ENCODE peak calls at places on chromosomes 16 and 17, in five cellular contexts. K is heart left ventricle, M is brain microvascular endothelial cell, I is A549, F is OCI-LY7. S is an unnamed sample.

GRCh38 chr17:38663125-38663751 is 11.5 kb downstream of the EPOP start:
- DNase-seq in M (peak), K (peak), F (peak), I (peak), S (peak)

GRCh38 chr17:42112552-42113176 is at the start of gene DHX58:
- DNase-seq in I (peak), K (peak), F (peak), M (peak), S (no peak)

GRCh38 chr16:47732806-47733150 is 271.6 kb downstream of the PHKB start:
- DNase-seq in M (peak), I (peak), F (no peak), K (no peak), S (no peak)

GRCh38 chr17:17780941-17781590 is 55.7 kb downstream of the SREBF1 start:
- DNase-seq in I (peak), K (no peak), M (peak), F (no peak), S (peak)

GRCh38 chr17:60328679-60329078 is 63.3 kb downstream of the USP32 start:
- DNase-seq in K (no peak), F (no peak), M (no peak), I (no peak), S (no peak)

GRCh38 chr16:24689128-24689527 is 40.3 kb upstream of the TNRC6A start:
- DNase-seq in M (no peak), K (no peak), I (peak), F (peak), S (peak)

GRCh38 chr16:55470533-55471371 is 8.2 kb upstream of the MMP2 start:
- DNase-seq in I (no peak), K (no peak), F (no peak), M (no peak), S (peak)

GRCh38 chr17:40480501-40481003 is 20.9 kb downstream of the TNS4 start:
- DNase-seq in I (peak), F (peak), K (no peak), M (no peak), S (no peak)

GRCh38 chr16:19708498-19709205 is 9.4 kb downstream of the KNOP1 start:
- DNase-seq in M (no peak), I (no peak), F (no peak), K (peak), S (no peak)

GRCh38 chr17:17236295-17237025 is 508 bp downstream of the FLCN start:
- DNase-seq in K (no peak), M (peak), F (no peak), I (peak), S (peak)

GRCh38 chr16:81632392-81633146 is 146.5 kb upstream of the PLCG2 start:
- DNase-seq in F (no peak), I (peak), K (no peak), M (peak), S (no peak)

GRCh38 chr17:4533522-4534502 is 21.4 kb downstream of the MYBBP1A start:
- DNase-seq in I (peak), K (no peak), F (no peak), M (no peak), S (peak)

GRCh38 chr16:682493-683395 is 1.4 kb downstream of the JMJD8 start:
- DNase-seq in M (no peak), I (no peak), F (no peak), K (no peak), S (no peak)
- H3K4me3 ChIP-seq in M (peak), I (peak), F (peak), K (peak), S (no peak)

DNA sequence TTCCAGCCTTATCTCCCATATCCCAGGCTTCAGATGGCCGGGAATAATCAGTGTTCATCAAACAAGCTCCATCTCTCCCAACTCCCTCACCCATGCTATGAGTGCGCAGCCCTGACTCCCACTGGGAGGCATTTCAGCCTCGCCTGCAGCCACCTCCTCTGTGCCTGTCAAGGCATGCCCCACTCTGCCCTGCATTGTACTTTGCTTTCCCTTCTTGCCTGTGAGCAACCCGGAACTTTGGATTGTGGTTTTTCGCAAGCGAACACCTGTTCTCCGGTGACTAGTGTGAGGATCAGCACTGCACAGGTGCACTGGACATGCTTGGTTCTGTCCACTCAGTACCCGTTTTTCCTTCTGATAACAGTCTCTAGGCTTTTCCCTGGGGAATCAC is 9.2 kb downstream of the CHST6 start:
- DNase-seq in I (no peak), M (no peak), F (no peak), K (no peak), S (peak)
- H3K27ac ChIP-seq in I (no peak), M (no peak), F (no peak), K (no peak), S (no peak)

GRCh38 chr16:3611145-3611977 is at the start of gene SLX4:
- DNase-seq in I (peak), M (peak), F (peak), K (peak), S (peak)

GRCh38 chr16:3610698-3611144 is 685 bp downstream of the SLX4 start:
- DNase-seq in M (no peak), F (no peak), I (no peak), K (no peak), S (no peak)

GRCh38 chr16:3609895-3610697 is 1.3 kb downstream of the SLX4 start:
- DNase-seq in I (no peak), M (no peak), F (peak), K (no peak), S (no peak)

GRCh38 chr16:3608069-3608468 is 3.3 kb downstream of the SLX4 start:
- DNase-seq in I (no peak), F (no peak), M (no peak), K (no peak), S (no peak)

GRCh38 chr16:3612510-3613466 is 1.4 kb upstream of the SLX4 start:
- DNase-seq in M (no peak), F (no peak), I (no peak), K (no peak), S (no peak)
- H3K4me3 ChIP-seq in M (peak), F (peak), I (peak), K (peak), S (peak)

GRCh38 chr16:75066861-75067447 is 49.6 kb downstream of the LDHD start:
- DNase-seq in M (no peak), K (no peak), F (no peak), I (no peak), S (no peak)

GRCh38 chr16:75065808-75066149 is 50.8 kb downstream of the LDHD start:
- DNase-seq in K (no peak), M (no peak), F (no peak), I (no peak), S (no peak)

GRCh38 chr16:75064403-75065148 is 52.0 kb downstream of the LDHD start:
- DNase-seq in F (no peak), K (no peak), M (no peak), I (no peak), S (no peak)

GRCh38 chr16:75063549-75064082 is 53.0 kb downstream of the LDHD start:
- DNase-seq in K (no peak), I (no peak), F (no peak), M (no peak), S (no peak)

DNA sequence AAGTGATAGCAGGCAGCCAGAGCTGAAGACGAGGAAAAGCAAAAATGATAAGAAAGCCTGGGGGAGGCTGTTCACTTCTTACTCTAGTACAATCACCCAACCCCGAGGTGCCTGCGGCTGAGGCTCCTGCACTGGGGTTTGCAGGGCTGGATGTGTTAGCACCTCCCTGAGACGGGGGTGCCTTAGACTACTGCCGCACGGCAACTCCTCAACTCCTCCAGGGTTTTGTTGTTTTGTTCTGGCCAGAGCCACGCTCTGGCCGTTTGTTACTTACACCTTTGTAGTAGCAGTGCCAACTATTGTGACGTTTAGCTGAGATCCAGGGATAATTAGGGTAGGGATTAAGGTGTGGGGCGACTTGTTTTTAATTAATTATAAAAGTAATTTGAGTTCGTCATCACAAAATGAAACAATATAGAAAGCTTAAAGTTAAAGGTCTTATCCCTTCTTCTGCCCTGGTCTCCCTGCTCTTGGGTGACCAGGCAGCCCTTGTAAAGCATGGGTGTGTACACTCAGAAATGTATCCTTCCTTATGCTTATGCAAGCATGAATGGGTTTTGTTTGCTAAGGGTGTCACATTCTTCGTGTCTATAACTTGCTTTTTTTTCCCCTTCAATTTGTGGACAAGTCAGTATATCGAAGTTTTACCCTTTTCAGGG is 51.3 kb downstream of the LDHD start:
- DNase-seq in I (peak), K (no peak), M (no peak), F (no peak), S (no peak)
- H3K27ac ChIP-seq in I (no peak), K (no peak), M (no peak), F (no peak), S (no peak)

S was measured in SJCRH30.